ENCODE peak calls at places on chromosomes 4 and X, in six cellular contexts. One of them, this sample, is unnamed.

GRCh38 chr4:40672528-40673522 is 43.2 kb upstream of the RBM47 start:
- ATAC-seq in HepG2: peak
- ATAC-seq in central memory CD8-positive, alpha-beta T cell: peak
- ATAC-seq in natural killer cell treated with Interleukin-12 subunit alpha and Interleukin-12 subunit beta and Interleukin-15 and Interleukin-18, amount 100 ng/mL, for 72 hours: peak
- ATAC-seq in T-cell: peak
- ATAC-seq in A549: peak
- ATAC-seq in this sample: peak

GRCh38 chr4:183118585-183118984 is 19.5 kb downstream of the WWC2 start:
- ATAC-seq in natural killer cell treated with Interleukin-12 subunit alpha and Interleukin-12 subunit beta and Interleukin-15 and Interleukin-18, amount 100 ng/mL, for 72 hours: no peak
- ATAC-seq in central memory CD8-positive, alpha-beta T cell: no peak
- ATAC-seq in T-cell: no peak
- ATAC-seq in A549: peak
- ATAC-seq in HepG2: peak
- ATAC-seq in this sample: no peak

GRCh38 chr4:2948895-2949781 is 14.1 kb downstream of the NOP14 start:
- ATAC-seq in central memory CD8-positive, alpha-beta T cell: no peak
- ATAC-seq in T-cell: peak
- ATAC-seq in HepG2: peak
- ATAC-seq in A549: peak
- ATAC-seq in natural killer cell treated with Interleukin-12 subunit alpha and Interleukin-12 subunit beta and Interleukin-15 and Interleukin-18, amount 100 ng/mL, for 72 hours: peak
- ATAC-seq in this sample: peak

GRCh38 chr4:38128478-38129451 is 168.6 kb downstream of the PTTG2 start:
- ATAC-seq in T-cell: peak
- ATAC-seq in natural killer cell treated with Interleukin-12 subunit alpha and Interleukin-12 subunit beta and Interleukin-15 and Interleukin-18, amount 100 ng/mL, for 72 hours: peak
- ATAC-seq in HepG2: peak
- ATAC-seq in central memory CD8-positive, alpha-beta T cell: peak
- ATAC-seq in A549: no peak
- ATAC-seq in this sample: peak

GRCh38 chr4:41935652-41936021 is 408 bp downstream of the TMEM33 start:
- ATAC-seq in central memory CD8-positive, alpha-beta T cell: peak
- ATAC-seq in T-cell: no peak
- ATAC-seq in A549: peak
- ATAC-seq in HepG2: peak
- ATAC-seq in natural killer cell treated with Interleukin-12 subunit alpha and Interleukin-12 subunit beta and Interleukin-15 and Interleukin-18, amount 100 ng/mL, for 72 hours: peak
- ATAC-seq in this sample: peak

GRCh38 chrX:78333521-78333920 is 6.1 kb upstream of the CYSLTR1 start:
- ATAC-seq in central memory CD8-positive, alpha-beta T cell: peak
- ATAC-seq in T-cell: peak
- ATAC-seq in HepG2: no peak
- ATAC-seq in natural killer cell treated with Interleukin-12 subunit alpha and Interleukin-12 subunit beta and Interleukin-15 and Interleukin-18, amount 100 ng/mL, for 72 hours: no peak
- ATAC-seq in A549: no peak
- ATAC-seq in this sample: peak

GRCh38 chr4:7165874-7166201 is 26.5 kb upstream of the SORCS2 start:
- ATAC-seq in natural killer cell treated with Interleukin-12 subunit alpha and Interleukin-12 subunit beta and Interleukin-15 and Interleukin-18, amount 100 ng/mL, for 72 hours: no peak
- ATAC-seq in central memory CD8-positive, alpha-beta T cell: no peak
- ATAC-seq in T-cell: no peak
- ATAC-seq in HepG2: no peak
- ATAC-seq in A549: no peak
- ATAC-seq in this sample: no peak

GRCh38 chrX:96682516-96682915 is 2.1 kb upstream of the DIAPH2 start:
- ATAC-seq in central memory CD8-positive, alpha-beta T cell: no peak
- ATAC-seq in T-cell: peak
- ATAC-seq in HepG2: no peak
- ATAC-seq in A549: no peak
- ATAC-seq in natural killer cell treated with Interleukin-12 subunit alpha and Interleukin-12 subunit beta and Interleukin-15 and Interleukin-18, amount 100 ng/mL, for 72 hours: no peak
- ATAC-seq in this sample: peak

GRCh38 chr4:64340243-64341110 is 68.8 kb downstream of the TECRL start:
- ATAC-seq in A549: no peak
- ATAC-seq in T-cell: no peak
- ATAC-seq in HepG2: no peak
- ATAC-seq in central memory CD8-positive, alpha-beta T cell: no peak
- ATAC-seq in natural killer cell treated with Interleukin-12 subunit alpha and Interleukin-12 subunit beta and Interleukin-15 and Interleukin-18, amount 100 ng/mL, for 72 hours: no peak
- ATAC-seq in this sample: no peak

GRCh38 chr4:95294291-95294690 is 254.5 kb downstream of the UNC5C start:
- ATAC-seq in natural killer cell treated with Interleukin-12 subunit alpha and Interleukin-12 subunit beta and Interleukin-15 and Interleukin-18, amount 100 ng/mL, for 72 hours: no peak
- ATAC-seq in T-cell: no peak
- ATAC-seq in central memory CD8-positive, alpha-beta T cell: no peak
- ATAC-seq in A549: no peak
- ATAC-seq in HepG2: no peak
- ATAC-seq in this sample: no peak

GRCh38 chr4:13721894-13722293 is 94.4 kb upstream of the BOD1L1 start:
- ATAC-seq in central memory CD8-positive, alpha-beta T cell: no peak
- ATAC-seq in T-cell: no peak
- ATAC-seq in A549: no peak
- ATAC-seq in natural killer cell treated with Interleukin-12 subunit alpha and Interleukin-12 subunit beta and Interleukin-15 and Interleukin-18, amount 100 ng/mL, for 72 hours: no peak
- ATAC-seq in HepG2: no peak
- ATAC-seq in this sample: no peak

GRCh38 chrX:24465524-24465850 is 401 bp downstream of the PDK3 start:
- ATAC-seq in natural killer cell treated with Interleukin-12 subunit alpha and Interleukin-12 subunit beta and Interleukin-15 and Interleukin-18, amount 100 ng/mL, for 72 hours: peak
- ATAC-seq in HepG2: peak
- ATAC-seq in A549: no peak
- ATAC-seq in central memory CD8-positive, alpha-beta T cell: peak
- ATAC-seq in T-cell: no peak
- ATAC-seq in this sample: peak

GRCh38 chr4:24824720-24825119 is 29.3 kb downstream of the SOD3 start:
- ATAC-seq in A549: no peak
- ATAC-seq in central memory CD8-positive, alpha-beta T cell: no peak
- ATAC-seq in HepG2: no peak
- ATAC-seq in natural killer cell treated with Interleukin-12 subunit alpha and Interleukin-12 subunit beta and Interleukin-15 and Interleukin-18, amount 100 ng/mL, for 72 hours: no peak
- ATAC-seq in T-cell: no peak
- ATAC-seq in this sample: no peak

GRCh38 chr4:159178147-159178541 is 75.3 kb downstream of the RAPGEF2 start:
- ATAC-seq in T-cell: no peak
- ATAC-seq in A549: no peak
- ATAC-seq in HepG2: peak
- ATAC-seq in natural killer cell treated with Interleukin-12 subunit alpha and Interleukin-12 subunit beta and Interleukin-15 and Interleukin-18, amount 100 ng/mL, for 72 hours: no peak
- ATAC-seq in central memory CD8-positive, alpha-beta T cell: no peak
- ATAC-seq in this sample: no peak

GRCh38 chr4:52853351-52853750 is 8.8 kb upstream of the RASL11B start:
- ATAC-seq in A549: no peak
- ATAC-seq in natural killer cell treated with Interleukin-12 subunit alpha and Interleukin-12 subunit beta and Interleukin-15 and Interleukin-18, amount 100 ng/mL, for 72 hours: no peak
- ATAC-seq in central memory CD8-positive, alpha-beta T cell: no peak
- ATAC-seq in T-cell: no peak
- ATAC-seq in HepG2: no peak
- ATAC-seq in this sample: no peak

GRCh38 chr4:6562931-6563901 is 11.8 kb upstream of the MAN2B2 start:
- ATAC-seq in A549: peak
- ATAC-seq in T-cell: no peak
- ATAC-seq in HepG2: peak
- ATAC-seq in natural killer cell treated with Interleukin-12 subunit alpha and Interleukin-12 subunit beta and Interleukin-15 and Interleukin-18, amount 100 ng/mL, for 72 hours: no peak
- ATAC-seq in central memory CD8-positive, alpha-beta T cell: no peak
- ATAC-seq in this sample: peak

GRCh38 chr4:87011340-87012034 is 76.7 kb downstream of the AFF1 start:
- ATAC-seq in central memory CD8-positive, alpha-beta T cell: no peak
- ATAC-seq in A549: peak
- ATAC-seq in T-cell: no peak
- ATAC-seq in natural killer cell treated with Interleukin-12 subunit alpha and Interleukin-12 subunit beta and Interleukin-15 and Interleukin-18, amount 100 ng/mL, for 72 hours: no peak
- ATAC-seq in HepG2: no peak
- ATAC-seq in this sample: peak

GRCh38 chr4:114249561-114250356 is 270.3 kb upstream of the ARSJ start:
- ATAC-seq in HepG2: no peak
- ATAC-seq in A549: no peak
- ATAC-seq in T-cell: no peak
- ATAC-seq in central memory CD8-positive, alpha-beta T cell: no peak
- ATAC-seq in natural killer cell treated with Interleukin-12 subunit alpha and Interleukin-12 subunit beta and Interleukin-15 and Interleukin-18, amount 100 ng/mL, for 72 hours: no peak
- ATAC-seq in this sample: no peak

GRCh38 chr4:71380721-71381120 is 41.9 kb downstream of the SLC4A4 start:
- ATAC-seq in natural killer cell treated with Interleukin-12 subunit alpha and Interleukin-12 subunit beta and Interleukin-15 and Interleukin-18, amount 100 ng/mL, for 72 hours: no peak
- ATAC-seq in central memory CD8-positive, alpha-beta T cell: no peak
- ATAC-seq in T-cell: no peak
- ATAC-seq in A549: peak
- ATAC-seq in HepG2: no peak
- ATAC-seq in this sample: no peak

GRCh38 chr4:7524064-7524682 is 89.4 kb upstream of the PSAPL1 start:
- ATAC-seq in central memory CD8-positive, alpha-beta T cell: peak
- ATAC-seq in HepG2: peak
- ATAC-seq in natural killer cell treated with Interleukin-12 subunit alpha and Interleukin-12 subunit beta and Interleukin-15 and Interleukin-18, amount 100 ng/mL, for 72 hours: peak
- ATAC-seq in T-cell: no peak
- ATAC-seq in A549: no peak
- ATAC-seq in this sample: no peak